ENCODE peak calls at places on chromosomes 1 and 21, in eight cellular contexts. One of them, this sample, is unnamed. For H3K4me1 and H3K36me3, the result is how much of the 10 kb centered on the place peaks cover.

GRCh38 chr1:223717695-223718363 is 5.5 kb downstream of the CAPN2 start:
- DNase-seq in heart right ventricle: no peak
- DNase-seq in ascending aorta: no peak
- DNase-seq in aorta: no peak
- DNase-seq in stomach: no peak
- DNase-seq in uterus: no peak
- DNase-seq in neuronal stem cell: no peak
- DNase-seq in left ventricle myocardium inferior: no peak
- DNase-seq in this sample: no peak

GRCh38 chr1:225817611-225818061 is 7.7 kb downstream of the EPHX1 start:
- DNase-seq in left ventricle myocardium inferior: peak
- DNase-seq in stomach: peak
- DNase-seq in uterus: peak
- DNase-seq in neuronal stem cell: no peak
- DNase-seq in aorta: peak
- DNase-seq in heart right ventricle: peak
- DNase-seq in ascending aorta: peak
- DNase-seq in this sample: no peak

GRCh38 chr1:18419123-18419844 is 61.4 kb upstream of the KLHDC7A start:
- DNase-seq in left ventricle myocardium inferior: no peak
- DNase-seq in heart right ventricle: no peak
- DNase-seq in neuronal stem cell: no peak
- DNase-seq in aorta: no peak
- DNase-seq in stomach: no peak
- DNase-seq in ascending aorta: no peak
- DNase-seq in uterus: no peak
- DNase-seq in this sample: no peak

GRCh38 chr1:182888736-182889531 is 49.8 kb downstream of the DHX9 start:
- DNase-seq in stomach: no peak
- DNase-seq in aorta: no peak
- DNase-seq in left ventricle myocardium inferior: no peak
- DNase-seq in heart right ventricle: no peak
- DNase-seq in neuronal stem cell: no peak
- DNase-seq in uterus: no peak
- DNase-seq in ascending aorta: no peak
- DNase-seq in this sample: no peak

GRCh38 chr1:159030865-159031472 is 21.3 kb downstream of the IFI16 start:
- DNase-seq in heart right ventricle: no peak
- DNase-seq in ascending aorta: no peak
- DNase-seq in uterus: no peak
- DNase-seq in left ventricle myocardium inferior: no peak
- DNase-seq in neuronal stem cell: no peak
- DNase-seq in stomach: no peak
- DNase-seq in aorta: no peak
- DNase-seq in this sample: no peak

GRCh38 chr1:90612033-90612432 is 105.1 kb downstream of the BARHL2 start:
- DNase-seq in ascending aorta: no peak
- DNase-seq in neuronal stem cell: no peak
- DNase-seq in stomach: no peak
- DNase-seq in heart right ventricle: no peak
- DNase-seq in left ventricle myocardium inferior: no peak
- DNase-seq in aorta: no peak
- DNase-seq in uterus: no peak
- DNase-seq in this sample: no peak

GRCh38 chr1:227777156-227777555 is 38.3 kb upstream of the PRSS38 start:
- DNase-seq in uterus: no peak
- DNase-seq in left ventricle myocardium inferior: no peak
- DNase-seq in heart right ventricle: no peak
- DNase-seq in ascending aorta: no peak
- DNase-seq in stomach: no peak
- DNase-seq in neuronal stem cell: no peak
- DNase-seq in aorta: peak
- DNase-seq in this sample: no peak

GRCh38 chr1:22778842-22779520 is 68.3 kb downstream of the EPHB2 start:
- DNase-seq in uterus: no peak
- DNase-seq in aorta: no peak
- DNase-seq in neuronal stem cell: no peak
- DNase-seq in heart right ventricle: peak
- DNase-seq in ascending aorta: no peak
- DNase-seq in stomach: no peak
- DNase-seq in left ventricle myocardium inferior: peak
- DNase-seq in this sample: no peak

GRCh38 chr1:213244664-213245091 is 193.6 kb downstream of the RPS6KC1 start:
- DNase-seq in stomach: no peak
- DNase-seq in ascending aorta: no peak
- DNase-seq in neuronal stem cell: peak
- DNase-seq in uterus: no peak
- DNase-seq in aorta: no peak
- DNase-seq in left ventricle myocardium inferior: no peak
- DNase-seq in heart right ventricle: peak
- DNase-seq in this sample: peak

GRCh38 chr1:98839840-98840239 is 164.8 kb downstream of the PLPPR5 start:
- DNase-seq in left ventricle myocardium inferior: no peak
- DNase-seq in heart right ventricle: no peak
- DNase-seq in stomach: no peak
- DNase-seq in uterus: no peak
- DNase-seq in neuronal stem cell: no peak
- DNase-seq in ascending aorta: no peak
- DNase-seq in aorta: no peak
- DNase-seq in this sample: no peak

GRCh38 chr1:154427173-154428139 is 22.3 kb downstream of the IL6R start:
- DNase-seq in aorta: no peak
- DNase-seq in ascending aorta: no peak
- DNase-seq in stomach: peak
- DNase-seq in heart right ventricle: peak
- DNase-seq in uterus: peak
- DNase-seq in neuronal stem cell: no peak
- DNase-seq in left ventricle myocardium inferior: peak
- DNase-seq in this sample: no peak

GRCh38 chr1:114015075-114015474 is 35.8 kb downstream of the OLFML3 start:
- DNase-seq in uterus: no peak
- DNase-seq in aorta: no peak
- DNase-seq in ascending aorta: no peak
- DNase-seq in neuronal stem cell: no peak
- DNase-seq in heart right ventricle: no peak
- DNase-seq in stomach: no peak
- DNase-seq in left ventricle myocardium inferior: no peak
- DNase-seq in this sample: no peak

GRCh38 chr1:97013904-97014303 is 292.3 kb downstream of the PTBP2 start:
- DNase-seq in ascending aorta: no peak
- DNase-seq in neuronal stem cell: no peak
- DNase-seq in heart right ventricle: no peak
- DNase-seq in uterus: no peak
- DNase-seq in stomach: no peak
- DNase-seq in left ventricle myocardium inferior: no peak
- DNase-seq in aorta: no peak
- DNase-seq in this sample: no peak

GRCh38 chr21:38741092-38741975 is 64.4 kb upstream of the ETS2 start:
- DNase-seq in aorta: no peak
- DNase-seq in left ventricle myocardium inferior: no peak
- DNase-seq in ascending aorta: no peak
- DNase-seq in uterus: no peak
- DNase-seq in heart right ventricle: no peak
- DNase-seq in stomach: no peak
- DNase-seq in neuronal stem cell: no peak
- DNase-seq in this sample: no peak

GRCh38 chr1:151990856-151991198 is 2.8 kb downstream of the S100A10 start:
- DNase-seq in ascending aorta: no peak
- DNase-seq in heart right ventricle: peak
- DNase-seq in uterus: peak
- DNase-seq in left ventricle myocardium inferior: no peak
- DNase-seq in neuronal stem cell: no peak
- DNase-seq in stomach: peak
- DNase-seq in aorta: no peak
- DNase-seq in this sample: no peak

GRCh38 chr1:93908394-93909145 is 660 bp downstream of the GCLM start:
- DNase-seq in ascending aorta: peak
- DNase-seq in aorta: peak
- DNase-seq in neuronal stem cell: peak
- DNase-seq in heart right ventricle: peak
- DNase-seq in stomach: peak
- DNase-seq in left ventricle myocardium inferior: peak
- DNase-seq in uterus: peak
- DNase-seq in this sample: no peak

GRCh38 chr1:223301346-223301745 is 62.6 kb downstream of the SUSD4 start:
- DNase-seq in left ventricle myocardium inferior: no peak
- DNase-seq in ascending aorta: no peak
- DNase-seq in stomach: no peak
- DNase-seq in heart right ventricle: no peak
- DNase-seq in neuronal stem cell: no peak
- DNase-seq in aorta: no peak
- DNase-seq in uterus: no peak
- DNase-seq in this sample: no peak

GRCh38 chr1:206737729-206738222 is 32.8 kb upstream of the IL19 start:
- DNase-seq in neuronal stem cell: no peak
- DNase-seq in ascending aorta: no peak
- DNase-seq in heart right ventricle: no peak
- DNase-seq in left ventricle myocardium inferior: no peak
- DNase-seq in uterus: no peak
- DNase-seq in stomach: no peak
- DNase-seq in aorta: no peak
- DNase-seq in this sample: no peak

GRCh38 chr1:245804696-245805095 is 649.9 kb downstream of the KIF26B start:
- DNase-seq in aorta: no peak
- DNase-seq in stomach: no peak
- DNase-seq in heart right ventricle: no peak
- DNase-seq in neuronal stem cell: no peak
- DNase-seq in uterus: no peak
- DNase-seq in left ventricle myocardium inferior: no peak
- DNase-seq in ascending aorta: no peak
- DNase-seq in this sample: no peak

GRCh38 chr1:191839891-191840290 is 318.4 kb upstream of the RGS18 start:
- DNase-seq in ascending aorta: no peak
- DNase-seq in left ventricle myocardium inferior: no peak
- DNase-seq in aorta: no peak
- DNase-seq in neuronal stem cell: no peak
- DNase-seq in stomach: no peak
- DNase-seq in heart right ventricle: no peak
- DNase-seq in uterus: no peak
- DNase-seq in this sample: no peak

GRCh38 chr1:28517649-28517999 is 11.8 kb downstream of the RCC1 start:
- DNase-seq in ascending aorta: no peak
- DNase-seq in neuronal stem cell: no peak
- DNase-seq in aorta: no peak
- DNase-seq in stomach: no peak
- DNase-seq in uterus: no peak
- DNase-seq in heart right ventricle: no peak
- DNase-seq in left ventricle myocardium inferior: no peak
- DNase-seq in this sample: no peak

GRCh38 chr1:196309386-196309785 is 298.9 kb downstream of the KCNT2 start:
- DNase-seq in ascending aorta: no peak
- DNase-seq in left ventricle myocardium inferior: no peak
- DNase-seq in uterus: no peak
- DNase-seq in neuronal stem cell: no peak
- DNase-seq in aorta: no peak
- DNase-seq in heart right ventricle: no peak
- DNase-seq in stomach: no peak
- DNase-seq in this sample: no peak

GRCh38 chr1:54407957-54408700 is 1.9 kb upstream of the SSBP3 start:
- DNase-seq in neuronal stem cell: no peak
- DNase-seq in left ventricle myocardium inferior: no peak
- DNase-seq in aorta: no peak
- DNase-seq in stomach: no peak
- DNase-seq in ascending aorta: peak
- DNase-seq in heart right ventricle: no peak
- DNase-seq in uterus: peak
- DNase-seq in this sample: no peak

GRCh38 chr1:101026394-101026788 is 807 bp upstream of the DPH5 start:
- DNase-seq in stomach: no peak
- DNase-seq in uterus: no peak
- DNase-seq in aorta: no peak
- DNase-seq in left ventricle myocardium inferior: no peak
- DNase-seq in ascending aorta: no peak
- DNase-seq in heart right ventricle: no peak
- DNase-seq in neuronal stem cell: no peak
- DNase-seq in this sample: no peak
- H3K4me1 ChIP-seq in stomach: under half
- H3K4me1 ChIP-seq in uterus: under half
- H3K4me1 ChIP-seq in aorta: under half
- H3K4me1 ChIP-seq in left ventricle myocardium inferior: under half
- H3K4me1 ChIP-seq in ascending aorta: under half
- H3K4me1 ChIP-seq in heart right ventricle: under half
- H3K4me1 ChIP-seq in neuronal stem cell: under half
- H3K4me1 ChIP-seq in this sample: under half

GRCh38 chr1:12372180-12372579 is 142.3 kb downstream of the VPS13D start:
- DNase-seq in aorta: no peak
- DNase-seq in left ventricle myocardium inferior: no peak
- DNase-seq in neuronal stem cell: no peak
- DNase-seq in heart right ventricle: no peak
- DNase-seq in stomach: no peak
- DNase-seq in ascending aorta: no peak
- DNase-seq in uterus: no peak
- DNase-seq in this sample: no peak
- H3K36me3 ChIP-seq in aorta: under half
- H3K36me3 ChIP-seq in left ventricle myocardium inferior: half or more
- H3K36me3 ChIP-seq in neuronal stem cell: under half
- H3K36me3 ChIP-seq in heart right ventricle: under half
- H3K36me3 ChIP-seq in stomach: half or more
- H3K36me3 ChIP-seq in ascending aorta: under half
- H3K36me3 ChIP-seq in uterus: under half
- H3K36me3 ChIP-seq in this sample: under half

GRCh38 chr1:209580577-209580976 is 2.9 kb upstream of the CAMK1G start:
- DNase-seq in heart right ventricle: no peak
- DNase-seq in ascending aorta: no peak
- DNase-seq in neuronal stem cell: no peak
- DNase-seq in left ventricle myocardium inferior: no peak
- DNase-seq in stomach: no peak
- DNase-seq in uterus: no peak
- DNase-seq in aorta: no peak
- DNase-seq in this sample: no peak

GRCh38 chr1:209585197-209585596 is 1.7 kb downstream of the CAMK1G start:
- DNase-seq in left ventricle myocardium inferior: no peak
- DNase-seq in ascending aorta: no peak
- DNase-seq in heart right ventricle: no peak
- DNase-seq in uterus: no peak
- DNase-seq in stomach: no peak
- DNase-seq in aorta: no peak
- DNase-seq in neuronal stem cell: no peak
- DNase-seq in this sample: no peak

GRCh38 chr1:209584186-209584776 is 767 bp downstream of the CAMK1G start:
- DNase-seq in stomach: no peak
- DNase-seq in left ventricle myocardium inferior: no peak
- DNase-seq in uterus: no peak
- DNase-seq in aorta: no peak
- DNase-seq in heart right ventricle: no peak
- DNase-seq in neuronal stem cell: no peak
- DNase-seq in ascending aorta: no peak
- DNase-seq in this sample: no peak

GRCh38 chr1:209585672-209586071 is 2.2 kb downstream of the CAMK1G start:
- DNase-seq in left ventricle myocardium inferior: peak
- DNase-seq in stomach: peak
- DNase-seq in neuronal stem cell: no peak
- DNase-seq in uterus: no peak
- DNase-seq in heart right ventricle: peak
- DNase-seq in ascending aorta: no peak
- DNase-seq in aorta: peak
- DNase-seq in this sample: no peak

GRCh38 chr1:209583408-209583807 is at the start of gene CAMK1G:
- DNase-seq in neuronal stem cell: peak
- DNase-seq in heart right ventricle: no peak
- DNase-seq in stomach: no peak
- DNase-seq in uterus: no peak
- DNase-seq in left ventricle myocardium inferior: no peak
- DNase-seq in aorta: no peak
- DNase-seq in ascending aorta: no peak
- DNase-seq in this sample: no peak
- H3K4me3 ChIP-seq in neuronal stem cell: no peak
- H3K4me3 ChIP-seq in heart right ventricle: no peak
- H3K4me3 ChIP-seq in stomach: no peak
- H3K4me3 ChIP-seq in uterus: no peak
- H3K4me3 ChIP-seq in left ventricle myocardium inferior: no peak
- H3K4me3 ChIP-seq in aorta: no peak
- H3K4me3 ChIP-seq in ascending aorta: no peak
- H3K4me3 ChIP-seq in this sample: no peak

GRCh38 chr1:231385118-231385748 is 36.9 kb downstream of the EGLN1 start:
- DNase-seq in left ventricle myocardium inferior: no peak
- DNase-seq in aorta: no peak
- DNase-seq in neuronal stem cell: no peak
- DNase-seq in stomach: no peak
- DNase-seq in uterus: no peak
- DNase-seq in ascending aorta: no peak
- DNase-seq in heart right ventricle: no peak
- DNase-seq in this sample: no peak
- H3K4me1 ChIP-seq in left ventricle myocardium inferior: half or more
- H3K4me1 ChIP-seq in aorta: under half
- H3K4me1 ChIP-seq in neuronal stem cell: under half
- H3K4me1 ChIP-seq in stomach: under half
- H3K4me1 ChIP-seq in uterus: under half
- H3K4me1 ChIP-seq in ascending aorta: under half
- H3K4me1 ChIP-seq in heart right ventricle: half or more
- H3K4me1 ChIP-seq in this sample: under half

This sample was measured in iPS DF 6.9.